ENCODE peak calls at places on chromosomes 3 and 15, in nine cellular contexts. One of them, this sample, is unnamed.

GRCh38 chr3:39433642-39434041 is 27.1 kb downstream of the RPSA start:
- DNase-seq in RPMI7951: peak; percentile 70
- DNase-seq in choroid plexus epithelial cell: peak; percentile 64
- DNase-seq in putamen: no peak
- DNase-seq in tibial artery: no peak
- DNase-seq in left ventricle myocardium superior: no peak
- DNase-seq in amniotic stem cell: peak; percentile 6
- DNase-seq in fibroblast of mammary gland: peak; percentile 72
- DNase-seq in EL: peak; percentile 56
- DNase-seq in this sample: no peak

GRCh38 chr15:96285306-96285705 is 45.2 kb upstream of the NR2F2 start:
- DNase-seq in RPMI7951: peak; percentile 99
- DNase-seq in choroid plexus epithelial cell: peak; percentile 100
- DNase-seq in putamen: no peak
- DNase-seq in tibial artery: no peak
- DNase-seq in left ventricle myocardium superior: peak; percentile 23
- DNase-seq in amniotic stem cell: peak; percentile 18
- DNase-seq in fibroblast of mammary gland: peak; percentile 98
- DNase-seq in EL: peak; percentile 97
- DNase-seq in this sample: no peak

GRCh38 chr15:33089165-33089877 is 105.2 kb downstream of the FMN1 start:
- DNase-seq in RPMI7951: no peak
- DNase-seq in choroid plexus epithelial cell: no peak
- DNase-seq in putamen: no peak
- DNase-seq in tibial artery: no peak
- DNase-seq in left ventricle myocardium superior: no peak
- DNase-seq in amniotic stem cell: no peak
- DNase-seq in fibroblast of mammary gland: no peak
- DNase-seq in EL: no peak
- DNase-seq in this sample: no peak

GRCh38 chr3:32969656-32970055 is 18.2 kb downstream of the CCR4 start:
- DNase-seq in RPMI7951: no peak
- DNase-seq in choroid plexus epithelial cell: peak; percentile 22
- DNase-seq in putamen: no peak
- DNase-seq in tibial artery: no peak
- DNase-seq in left ventricle myocardium superior: no peak
- DNase-seq in amniotic stem cell: no peak
- DNase-seq in fibroblast of mammary gland: peak; percentile 36
- DNase-seq in EL: peak; percentile 13
- DNase-seq in this sample: no peak

GRCh38 chr3:87969620-87970019 is 89.2 kb downstream of the CGGBP1 start:
- DNase-seq in RPMI7951: no peak
- DNase-seq in choroid plexus epithelial cell: no peak
- DNase-seq in putamen: no peak
- DNase-seq in tibial artery: no peak
- DNase-seq in left ventricle myocardium superior: no peak
- DNase-seq in amniotic stem cell: no peak
- DNase-seq in fibroblast of mammary gland: no peak
- DNase-seq in EL: no peak
- DNase-seq in this sample: no peak

GRCh38 chr15:95760508-95760907 is 570.0 kb upstream of the NR2F2 start:
- DNase-seq in RPMI7951: peak; percentile 37
- DNase-seq in choroid plexus epithelial cell: peak; percentile 33
- DNase-seq in putamen: no peak
- DNase-seq in tibial artery: no peak
- DNase-seq in left ventricle myocardium superior: peak; percentile 23
- DNase-seq in amniotic stem cell: no peak
- DNase-seq in fibroblast of mammary gland: peak; percentile 21
- DNase-seq in EL: peak; percentile 10
- DNase-seq in this sample: no peak

GRCh38 chr3:195892355-195893120 is 15.8 kb downstream of the TNK2 start:
- DNase-seq in RPMI7951: no peak
- DNase-seq in choroid plexus epithelial cell: peak; percentile 56
- DNase-seq in putamen: peak; percentile 94
- DNase-seq in tibial artery: peak; percentile 51
- DNase-seq in left ventricle myocardium superior: peak; percentile 73
- DNase-seq in amniotic stem cell: no peak
- DNase-seq in fibroblast of mammary gland: peak; percentile 64
- DNase-seq in EL: peak; percentile 48
- DNase-seq in this sample: peak; percentile 90

GRCh38 chr15:100340721-100341661 is 784 bp downstream of the ADAMTS17 start:
- DNase-seq in RPMI7951: no peak
- DNase-seq in choroid plexus epithelial cell: no peak
- DNase-seq in putamen: no peak
- DNase-seq in tibial artery: no peak
- DNase-seq in left ventricle myocardium superior: peak; percentile 52
- DNase-seq in amniotic stem cell: no peak
- DNase-seq in fibroblast of mammary gland: no peak
- DNase-seq in EL: no peak
- DNase-seq in this sample: no peak

GRCh38 chr15:40338921-40339620 is 1.7 kb downstream of the CCDC9B start:
- DNase-seq in RPMI7951: peak; percentile 99
- DNase-seq in choroid plexus epithelial cell: peak; percentile 70
- DNase-seq in putamen: peak; percentile 84
- DNase-seq in tibial artery: no peak
- DNase-seq in left ventricle myocardium superior: peak; percentile 61
- DNase-seq in amniotic stem cell: peak; percentile 74
- DNase-seq in fibroblast of mammary gland: peak; percentile 58
- DNase-seq in EL: peak; percentile 99
- DNase-seq in this sample: peak; percentile 70

GRCh38 chr3:156834962-156835535 is 8.9 kb downstream of the LEKR1 start:
- DNase-seq in RPMI7951: no peak
- DNase-seq in choroid plexus epithelial cell: no peak
- DNase-seq in putamen: no peak
- DNase-seq in tibial artery: no peak
- DNase-seq in left ventricle myocardium superior: no peak
- DNase-seq in amniotic stem cell: no peak
- DNase-seq in fibroblast of mammary gland: no peak
- DNase-seq in EL: no peak
- DNase-seq in this sample: no peak

GRCh38 chr3:119703900-119704531 is 1.2 kb downstream of the CFAP91 start:
- DNase-seq in RPMI7951: no peak
- DNase-seq in choroid plexus epithelial cell: no peak
- DNase-seq in putamen: no peak
- DNase-seq in tibial artery: no peak
- DNase-seq in left ventricle myocardium superior: no peak
- DNase-seq in amniotic stem cell: no peak
- DNase-seq in fibroblast of mammary gland: no peak
- DNase-seq in EL: no peak
- DNase-seq in this sample: no peak

GRCh38 chr3:159764211-159765024 is 224.2 kb upstream of the IL12A start:
- DNase-seq in RPMI7951: peak; percentile 81
- DNase-seq in choroid plexus epithelial cell: peak; percentile 82
- DNase-seq in putamen: peak; percentile 71
- DNase-seq in tibial artery: peak; percentile 58
- DNase-seq in left ventricle myocardium superior: peak; percentile 79
- DNase-seq in amniotic stem cell: peak; percentile 57
- DNase-seq in fibroblast of mammary gland: peak; percentile 79
- DNase-seq in EL: no peak
- DNase-seq in this sample: peak; percentile 83

GRCh38 chr15:70415330-70415884 is 317.7 kb upstream of the TLE3 start:
- DNase-seq in RPMI7951: no peak
- DNase-seq in choroid plexus epithelial cell: no peak
- DNase-seq in putamen: no peak
- DNase-seq in tibial artery: no peak
- DNase-seq in left ventricle myocardium superior: no peak
- DNase-seq in amniotic stem cell: no peak
- DNase-seq in fibroblast of mammary gland: no peak
- DNase-seq in EL: no peak
- DNase-seq in this sample: no peak

GRCh38 chr3:81308296-81308695 is 453.1 kb downstream of the GBE1 start:
- DNase-seq in RPMI7951: no peak
- DNase-seq in choroid plexus epithelial cell: peak; percentile 70
- DNase-seq in putamen: no peak
- DNase-seq in tibial artery: no peak
- DNase-seq in left ventricle myocardium superior: no peak
- DNase-seq in amniotic stem cell: no peak
- DNase-seq in fibroblast of mammary gland: peak; percentile 9
- DNase-seq in EL: peak; percentile 77
- DNase-seq in this sample: no peak